ENCODE peak calls at places on chromosomes 3 and 15, in six cellular contexts. One of them, this sample, is unnamed. For H3K4me1, the result is how much of the 10 kb centered on the place peaks cover.

GRCh38 chr3:127172211-127172610 is 20.7 kb upstream of the PRR23E start:
- DNase-seq in CD8-positive, alpha-beta T cell: no peak
- DNase-seq in cardiac muscle cell: no peak
- DNase-seq in lower lobe of right lung: no peak
- DNase-seq in PC-3: no peak
- DNase-seq in endothelial cell of umbilical vein: no peak
- DNase-seq in this sample: no peak

GRCh38 chr3:149494759-149495580 is 20.5 kb downstream of the TM4SF4 start:
- DNase-seq in CD8-positive, alpha-beta T cell: no peak
- DNase-seq in cardiac muscle cell: no peak
- DNase-seq in lower lobe of right lung: no peak
- DNase-seq in PC-3: peak
- DNase-seq in endothelial cell of umbilical vein: no peak
- DNase-seq in this sample: no peak

GRCh38 chr15:98896802-98897732 is 110.5 kb downstream of the PGPEP1L start:
- DNase-seq in CD8-positive, alpha-beta T cell: no peak
- DNase-seq in cardiac muscle cell: peak
- DNase-seq in lower lobe of right lung: no peak
- DNase-seq in PC-3: peak
- DNase-seq in endothelial cell of umbilical vein: peak
- DNase-seq in this sample: no peak

GRCh38 chr15:31869640-31870335 is 160.5 kb upstream of the CHRNA7 start:
- DNase-seq in CD8-positive, alpha-beta T cell: no peak
- DNase-seq in cardiac muscle cell: peak
- DNase-seq in lower lobe of right lung: no peak
- DNase-seq in PC-3: no peak
- DNase-seq in endothelial cell of umbilical vein: no peak
- DNase-seq in this sample: peak

GRCh38 chr15:65528461-65529060 is 1.7 kb upstream of the HACD3 start:
- DNase-seq in CD8-positive, alpha-beta T cell: no peak
- DNase-seq in cardiac muscle cell: no peak
- DNase-seq in lower lobe of right lung: no peak
- DNase-seq in PC-3: no peak
- DNase-seq in endothelial cell of umbilical vein: no peak
- DNase-seq in this sample: no peak

GRCh38 chr3:150681037-150681436 is 22.7 kb downstream of the ERICH6 start:
- DNase-seq in CD8-positive, alpha-beta T cell: no peak
- DNase-seq in cardiac muscle cell: no peak
- DNase-seq in lower lobe of right lung: no peak
- DNase-seq in PC-3: no peak
- DNase-seq in endothelial cell of umbilical vein: no peak
- DNase-seq in this sample: no peak

GRCh38 chr15:69565066-69565465 is 112.4 kb downstream of the RPLP1 start:
- DNase-seq in CD8-positive, alpha-beta T cell: no peak
- DNase-seq in cardiac muscle cell: no peak
- DNase-seq in lower lobe of right lung: no peak
- DNase-seq in PC-3: no peak
- DNase-seq in endothelial cell of umbilical vein: no peak
- DNase-seq in this sample: no peak

GRCh38 chr3:36891651-36892268 is 53.1 kb downstream of the TRANK1 start:
- DNase-seq in CD8-positive, alpha-beta T cell: no peak
- DNase-seq in cardiac muscle cell: no peak
- DNase-seq in lower lobe of right lung: no peak
- DNase-seq in PC-3: no peak
- DNase-seq in endothelial cell of umbilical vein: no peak
- DNase-seq in this sample: no peak

GRCh38 chr15:91941871-91942270 is 88.4 kb downstream of the SLCO3A1 start:
- DNase-seq in CD8-positive, alpha-beta T cell: no peak
- DNase-seq in cardiac muscle cell: peak
- DNase-seq in lower lobe of right lung: no peak
- DNase-seq in PC-3: peak
- DNase-seq in endothelial cell of umbilical vein: no peak
- DNase-seq in this sample: no peak

GRCh38 chr3:184543848-184544512 is 17.6 kb upstream of the EPHB3 start:
- DNase-seq in CD8-positive, alpha-beta T cell: peak
- DNase-seq in cardiac muscle cell: peak
- DNase-seq in lower lobe of right lung: peak
- DNase-seq in PC-3: peak
- DNase-seq in endothelial cell of umbilical vein: peak
- DNase-seq in this sample: peak

GRCh38 chr3:2543247-2543646 is 444.6 kb downstream of the CNTN4 start:
- DNase-seq in CD8-positive, alpha-beta T cell: no peak
- DNase-seq in cardiac muscle cell: no peak
- DNase-seq in lower lobe of right lung: no peak
- DNase-seq in PC-3: no peak
- DNase-seq in endothelial cell of umbilical vein: no peak
- DNase-seq in this sample: no peak
- H3K4me1 ChIP-seq in CD8-positive, alpha-beta T cell: under half
- H3K4me1 ChIP-seq in cardiac muscle cell: under half
- H3K4me1 ChIP-seq in lower lobe of right lung: under half
- H3K4me1 ChIP-seq in PC-3: under half
- H3K4me1 ChIP-seq in endothelial cell of umbilical vein: under half
- H3K4me1 ChIP-seq in this sample: under half

DNA sequence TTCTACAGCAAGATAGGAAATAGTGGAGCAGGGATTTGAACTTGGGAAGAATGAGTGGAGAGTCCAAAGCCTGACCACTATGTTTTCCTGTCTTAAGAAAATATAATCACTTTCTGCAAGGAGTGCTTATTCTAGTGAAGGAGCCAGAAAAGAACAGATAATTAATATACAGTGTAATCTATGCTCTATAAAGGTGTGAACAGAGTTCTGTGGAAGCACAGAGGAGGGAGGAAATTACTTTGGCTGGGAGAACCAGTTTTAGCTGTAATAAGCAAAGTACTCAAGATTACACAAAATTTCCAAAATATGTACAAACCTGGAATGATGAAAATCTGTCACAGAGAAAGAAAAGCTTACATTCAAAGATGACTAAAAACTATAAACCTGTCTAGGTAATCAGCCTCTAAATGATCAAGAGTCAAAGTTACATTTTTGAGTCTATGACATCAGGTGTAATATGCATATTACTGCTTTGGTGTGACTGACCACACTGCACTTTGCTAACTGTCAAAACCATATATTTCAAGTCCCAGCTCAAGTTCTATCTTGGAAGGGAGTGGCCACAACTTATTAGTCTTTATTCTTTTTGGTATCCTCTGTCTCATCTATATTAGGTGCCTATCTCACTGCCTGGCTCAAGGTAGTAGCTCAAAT is 40.7 kb upstream of the MB21D2 start:
- DNase-seq in CD8-positive, alpha-beta T cell: no peak
- DNase-seq in cardiac muscle cell: peak
- DNase-seq in lower lobe of right lung: no peak
- DNase-seq in PC-3: no peak
- DNase-seq in endothelial cell of umbilical vein: no peak
- DNase-seq in this sample: no peak
- H3K27ac ChIP-seq in CD8-positive, alpha-beta T cell: no peak
- H3K27ac ChIP-seq in cardiac muscle cell: no peak
- H3K27ac ChIP-seq in lower lobe of right lung: peak
- H3K27ac ChIP-seq in PC-3: peak
- H3K27ac ChIP-seq in endothelial cell of umbilical vein: peak
- H3K27ac ChIP-seq in this sample: no peak

DNA sequence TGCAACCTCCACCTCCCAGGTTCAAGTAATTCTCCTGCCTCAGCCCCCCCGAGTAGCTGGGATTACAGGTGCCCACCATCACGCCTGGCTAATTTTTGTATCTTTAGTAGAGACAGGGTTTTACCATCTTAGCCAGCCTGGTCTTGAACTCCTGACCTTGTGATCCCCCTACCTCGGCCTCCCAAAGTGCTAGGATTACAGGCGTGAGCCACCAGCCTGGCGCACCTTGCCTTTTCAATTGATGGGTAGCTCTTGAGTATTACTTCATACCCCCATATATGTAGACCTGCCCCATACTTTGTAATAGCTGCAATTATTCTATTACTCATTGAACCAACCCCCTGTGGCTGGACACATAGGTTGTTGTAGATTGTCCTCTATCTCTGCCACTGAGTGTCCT is 101.3 kb downstream of the LRRK1 start:
- DNase-seq in CD8-positive, alpha-beta T cell: no peak
- DNase-seq in cardiac muscle cell: no peak
- DNase-seq in lower lobe of right lung: no peak
- DNase-seq in PC-3: no peak
- DNase-seq in endothelial cell of umbilical vein: no peak
- DNase-seq in this sample: peak
- TF ChIP-seq CTCF in CD8-positive, alpha-beta T cell: no peak
- TF ChIP-seq CTCF in cardiac muscle cell: no peak
- TF ChIP-seq CTCF in lower lobe of right lung: no peak
- TF ChIP-seq CTCF in PC-3: no peak
- TF ChIP-seq CTCF in endothelial cell of umbilical vein: no peak
- TF ChIP-seq CTCF in this sample: no peak

DNA sequence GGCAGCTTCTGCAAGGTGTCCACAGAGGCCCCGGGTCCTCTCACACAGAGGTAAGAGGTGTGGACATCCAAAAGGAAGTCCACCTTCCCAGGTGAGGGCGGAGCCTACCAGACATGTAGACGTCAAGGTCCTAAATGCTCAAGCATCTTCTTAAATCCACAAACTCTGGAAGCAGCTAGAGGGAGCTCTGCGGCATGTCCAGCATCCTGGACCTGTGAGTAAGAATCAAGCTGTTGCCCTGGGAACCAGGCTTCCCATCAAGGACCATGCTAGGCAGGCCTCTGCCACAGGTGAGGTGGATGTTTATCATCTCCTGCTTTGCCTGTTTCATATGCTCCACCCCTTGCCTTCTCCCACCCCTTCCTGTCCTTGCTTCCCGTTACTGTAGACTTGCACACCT is 368.2 kb downstream of the GABRG3 start:
- DNase-seq in CD8-positive, alpha-beta T cell: no peak
- DNase-seq in cardiac muscle cell: no peak
- DNase-seq in lower lobe of right lung: no peak
- DNase-seq in PC-3: no peak
- DNase-seq in endothelial cell of umbilical vein: no peak
- DNase-seq in this sample: no peak
- H3K4me1 ChIP-seq in CD8-positive, alpha-beta T cell: under half
- H3K4me1 ChIP-seq in cardiac muscle cell: under half
- H3K4me1 ChIP-seq in lower lobe of right lung: under half
- H3K4me1 ChIP-seq in PC-3: under half
- H3K4me1 ChIP-seq in endothelial cell of umbilical vein: under half
- H3K4me1 ChIP-seq in this sample: under half

DNA sequence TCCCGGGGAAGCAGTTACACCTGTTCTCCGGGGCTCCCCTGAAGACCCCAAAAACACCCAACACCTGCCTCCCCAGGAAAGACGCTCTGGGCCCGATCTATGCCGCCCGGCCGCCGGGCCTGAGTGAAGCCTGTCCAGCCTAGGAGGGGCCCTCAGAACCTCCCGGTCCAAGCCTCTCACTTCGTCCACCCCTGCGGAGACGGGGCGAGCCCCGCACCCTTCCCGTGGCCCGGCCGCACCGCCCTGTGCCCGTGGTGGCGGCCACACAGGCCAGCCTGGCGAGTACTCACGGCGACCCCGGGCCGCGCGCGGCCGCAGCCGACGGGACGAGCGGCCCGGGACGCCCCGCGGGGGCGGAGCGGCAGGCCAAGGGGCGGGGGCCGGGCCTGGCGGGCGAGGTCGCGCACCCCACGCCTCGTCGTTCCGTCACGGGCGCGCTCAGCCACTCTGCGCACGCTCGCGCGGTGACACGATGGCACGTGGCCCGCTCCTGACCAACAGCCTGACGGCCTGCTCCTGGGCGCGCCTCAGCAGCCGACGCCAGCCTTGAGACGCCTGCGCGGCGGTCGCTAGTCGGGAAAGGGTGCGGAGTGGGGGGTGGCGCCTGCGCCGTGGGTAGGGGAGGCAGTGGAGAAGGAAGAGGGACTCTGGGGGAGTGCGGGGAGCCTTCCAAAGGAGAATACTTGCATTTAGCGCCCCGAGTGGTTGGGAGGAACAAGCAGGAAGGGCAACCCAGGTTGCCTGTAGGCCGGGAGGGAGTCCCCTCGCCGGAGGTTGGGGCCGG is at the start of gene PARP6:
- DNase-seq in CD8-positive, alpha-beta T cell: peak
- DNase-seq in cardiac muscle cell: peak
- DNase-seq in lower lobe of right lung: peak
- DNase-seq in PC-3: no peak
- DNase-seq in endothelial cell of umbilical vein: peak
- DNase-seq in this sample: peak
- H3K27ac ChIP-seq in CD8-positive, alpha-beta T cell: peak
- H3K27ac ChIP-seq in cardiac muscle cell: peak
- H3K27ac ChIP-seq in lower lobe of right lung: peak
- H3K27ac ChIP-seq in PC-3: no peak
- H3K27ac ChIP-seq in endothelial cell of umbilical vein: peak
- H3K27ac ChIP-seq in this sample: peak